ENCODE peak calls at places on chromosomes 12 and 14, in eight cellular contexts. A, S, J, C, V, U, B and L are unnamed samples.

GRCh38 chr12:75713434-75713833 is 202.0 kb upstream of the KRR1 start:
- DNase-seq in B (no peak), U (no peak), A (no peak), C (no peak), S (no peak), V (no peak), J (no peak), L (no peak)

GRCh38 chr14:53190938-53191337 is 37.8 kb upstream of the DDHD1 start:
- DNase-seq in A (no peak), U (peak), C (no peak), J (no peak), S (no peak), B (no peak), V (no peak), L (no peak)

GRCh38 chr14:78566017-78566858 is 396.1 kb downstream of the NRXN3 start:
- DNase-seq in S (peak), C (peak), J (peak), B (peak), A (peak), V (peak), U (peak), L (peak)

GRCh38 chr14:65495196-65495595 is 82.7 kb downstream of the FUT8 start:
- DNase-seq in V (no peak), S (peak), A (no peak), J (no peak), U (peak), B (no peak), C (no peak), L (no peak)

GRCh38 chr12:12072064-12072760 is 1.5 kb downstream of the BCL2L14 start:
- DNase-seq in U (no peak), A (no peak), S (no peak), J (no peak), C (no peak), V (peak), B (peak), L (peak)

GRCh38 chr14:41343857-41344256 is 262.8 kb upstream of the LRFN5 start:
- DNase-seq in V (no peak), A (no peak), J (no peak), C (no peak), U (no peak), B (no peak), S (no peak), L (no peak)

GRCh38 chr14:55578511-55578910 is 1.5 kb upstream of the KTN1 start:
- DNase-seq in U (no peak), V (no peak), A (no peak), C (no peak), B (no peak), S (no peak), J (no peak), L (no peak)

GRCh38 chr14:52876311-52876710 is 74.5 kb downstream of the FERMT2 start:
- DNase-seq in V (no peak), A (no peak), S (peak), C (no peak), U (peak), B (no peak), J (peak), L (no peak)

GRCh38 chr12:112179341-112179740 is 54.0 kb downstream of the TRAFD1 start:
- DNase-seq in S (no peak), B (no peak), V (no peak), U (no peak), A (no peak), J (no peak), C (no peak), L (no peak)

GRCh38 chr12:117100251-117100650 is 1.0 kb upstream of the TESC start:
- DNase-seq in V (no peak), C (no peak), U (peak), S (peak), J (peak), A (no peak), B (no peak), L (peak)

GRCh38 chr12:45730116-45730841 is 773 bp downstream of the ARID2 start:
- DNase-seq in U (peak), S (peak), C (no peak), A (no peak), V (peak), B (peak), J (peak), L (peak)

GRCh38 chr12:34297126-34297789 is 275.0 kb downstream of the ALG10 start:
- DNase-seq in U (no peak), A (no peak), V (no peak), S (no peak), B (no peak), C (no peak), J (no peak), L (no peak)

GRCh38 chr12:53276511-53276910 is 8.4 kb downstream of the ESPL1 start:
- DNase-seq in B (no peak), V (no peak), A (no peak), S (no peak), U (no peak), C (no peak), J (no peak), L (no peak)

GRCh38 chr12:79223210-79223609 is 358.6 kb downstream of the SYT1 start:
- DNase-seq in A (no peak), C (no peak), S (no peak), U (no peak), V (no peak), J (no peak), B (no peak), L (no peak)

GRCh38 chr14:100317897-100318808 is 5.0 kb upstream of the SLC25A47 start:
- DNase-seq in C (no peak), U (peak), B (peak), V (peak), J (peak), S (peak), A (no peak), L (peak)

GRCh38 chr12:89707623-89707991 is 1.0 kb downstream of the ATP2B1 start:
- DNase-seq in A (no peak), B (peak), U (no peak), S (no peak), J (peak), C (no peak), V (peak), L (peak)

GRCh38 chr12:89708793-89709156 is at the start of gene ATP2B1:
- DNase-seq in V (peak), J (peak), A (no peak), B (peak), U (peak), C (peak), S (peak), L (peak)

GRCh38 chr12:89704457-89704856 is 4.2 kb downstream of the ATP2B1 start:
- DNase-seq in J (no peak), A (no peak), V (no peak), B (no peak), S (no peak), C (no peak), U (no peak), L (no peak)

GRCh38 chr12:89707992-89708792 is 446 bp downstream of the ATP2B1 start:
- DNase-seq in S (no peak), J (peak), A (no peak), B (peak), C (no peak), U (no peak), V (peak), L (peak)

GRCh38 chr12:89706551-89707348 is 1.9 kb downstream of the ATP2B1 start:
- DNase-seq in U (no peak), A (no peak), S (peak), J (peak), V (peak), C (no peak), B (peak), L (peak)
- TF ChIP-seq CTCF in U (no peak), A (no peak), S (no peak), J (no peak), V (no peak), C (no peak), B (no peak), L (no peak)

GRCh38 chr12:47317182-47317915 is 237.6 kb upstream of the AMIGO2 start:
- DNase-seq in C (no peak), U (no peak), B (no peak), V (no peak), A (no peak), J (no peak), S (no peak), L (no peak)
- TF ChIP-seq CTCF in C (no peak), U (no peak), B (no peak), V (no peak), A (no peak), J (no peak), S (no peak), L (no peak)

DNA sequence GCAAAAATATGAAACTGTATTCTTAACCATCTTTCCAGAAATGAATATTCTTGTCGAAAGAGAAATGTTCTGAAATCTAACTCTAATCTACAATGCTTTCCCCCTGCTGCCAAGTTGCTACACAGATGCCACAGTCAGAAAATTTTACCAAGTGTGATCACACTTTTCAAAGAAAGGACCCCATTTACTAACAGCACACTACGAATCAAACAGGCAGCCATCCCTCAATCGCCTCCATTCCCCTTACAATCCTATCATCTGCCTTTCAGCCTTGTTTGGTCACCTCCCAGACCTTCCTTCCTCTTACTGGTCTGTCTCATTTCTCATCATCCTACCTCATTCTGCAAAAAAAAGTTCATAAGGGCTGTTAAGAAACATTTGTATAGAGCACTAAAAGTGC is 190.1 kb downstream of the MED13L start:
- DNase-seq in B (no peak), A (no peak), J (no peak), C (no peak), U (no peak), V (no peak), S (no peak), L (no peak)
- TF ChIP-seq CTCF in B (no peak), A (no peak), J (no peak), C (no peak), U (no peak), V (no peak), S (no peak), L (no peak)

DNA sequence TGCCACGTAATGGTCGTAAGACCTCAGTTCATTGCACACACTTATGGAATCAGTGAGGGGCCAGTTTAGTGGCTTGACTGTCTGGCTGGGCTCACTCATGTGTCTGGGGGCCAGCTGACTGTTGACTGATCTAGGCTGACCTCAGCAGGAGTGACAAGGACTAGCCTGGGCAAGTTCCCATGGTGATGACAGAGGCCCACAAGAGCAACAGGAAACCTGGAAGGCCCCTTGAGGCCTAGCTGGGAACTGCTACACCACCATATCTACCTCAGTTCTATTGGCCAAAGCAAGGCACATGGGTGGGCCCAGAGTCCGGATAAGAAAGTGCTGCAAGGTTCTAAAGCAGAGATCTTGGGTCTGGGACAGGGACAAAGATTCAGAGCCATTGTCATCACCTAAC is 21.3 kb upstream of the RFLNA start:
- DNase-seq in S (peak), A (peak), V (no peak), J (peak), U (peak), C (no peak), B (no peak), L (peak)
- TF ChIP-seq CTCF in S (peak), A (peak), V (no peak), J (peak), U (peak), C (peak), B (no peak), L (no peak)

DNA sequence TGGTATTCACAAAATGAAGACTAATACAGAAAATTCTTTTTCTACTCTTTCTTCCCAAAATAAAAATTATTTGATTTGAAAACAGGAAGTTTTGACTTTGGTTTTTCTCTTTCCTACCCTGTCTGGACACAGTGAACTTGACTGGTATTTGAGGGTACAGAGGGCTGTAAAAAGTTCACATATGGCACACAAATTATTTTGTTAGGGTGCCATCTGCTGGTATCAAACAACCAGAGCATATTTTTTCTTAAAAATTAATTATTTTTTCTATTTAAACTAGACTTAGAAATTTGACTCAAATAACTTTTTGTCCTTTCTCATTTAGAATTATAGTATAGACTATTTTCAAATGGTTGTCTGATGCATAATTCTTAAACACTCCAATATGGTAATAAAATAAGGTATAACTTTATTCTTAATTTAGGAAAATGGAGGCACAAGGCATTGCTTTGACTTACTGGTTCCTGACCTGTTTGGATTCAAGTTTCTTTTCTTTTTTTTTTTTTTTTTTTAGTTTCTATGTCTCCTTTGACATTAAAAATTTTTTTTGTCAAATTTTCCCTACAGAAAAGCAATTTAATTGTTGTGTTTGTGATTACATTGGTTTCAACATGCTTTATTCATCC is 390.6 kb downstream of the PRKD1 start:
- DNase-seq in S (peak), V (no peak), B (no peak), A (no peak), C (peak), U (peak), J (no peak), L (peak)
- TF ChIP-seq CTCF in S (peak), V (no peak), B (no peak), A (peak), C (peak), U (peak), J (peak), L (peak)

GRCh38 chr12:21476949-21477348 is 24.5 kb downstream of the RECQL start:
- DNase-seq in S (peak), V (no peak), U (peak), C (peak), A (peak), B (no peak), J (no peak), L (no peak)
- TF ChIP-seq CTCF in S (no peak), V (no peak), U (no peak), C (no peak), A (no peak), B (no peak), J (no peak), L (no peak)

DNA sequence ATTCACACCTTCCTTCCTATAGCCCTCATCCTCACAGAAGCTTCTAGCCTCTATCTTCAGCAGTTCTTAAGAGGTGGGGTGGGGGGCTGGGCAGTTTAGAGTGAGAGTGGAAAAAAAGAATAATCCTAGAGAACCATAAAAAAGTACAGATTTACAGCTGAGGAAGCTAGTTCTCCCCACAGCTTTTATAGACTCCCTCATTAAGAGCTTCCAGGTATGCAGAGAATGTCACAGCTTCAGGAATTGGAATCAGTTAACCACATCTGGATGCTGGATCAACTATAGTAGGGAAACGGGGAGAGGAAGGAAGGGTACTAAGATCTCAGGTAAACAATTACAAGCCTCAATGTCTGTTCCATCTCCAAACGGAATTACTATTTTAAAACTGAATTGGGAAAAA is 12.3 kb downstream of the GDF11 start:
- DNase-seq in V (no peak), S (no peak), J (no peak), B (no peak), U (no peak), A (no peak), C (no peak), L (no peak)
- TF ChIP-seq CTCF in V (no peak), S (no peak), J (no peak), B (no peak), U (no peak), A (no peak), C (no peak), L (no peak)